ENCODE peak calls at places on chromosomes 6 and 20, in nine cellular contexts. C, I, V, P, R, Z, E, D and Y are unnamed samples.

GRCh38 chr6:137089305-137089704 is 44.5 kb upstream of the IL20RA start:
- DNase-seq in V (no peak), E (peak), D (no peak), R (no peak), Z (no peak), I (no peak), P (no peak), C (no peak), Y (no peak)

GRCh38 chr6:39425346-39426056 is 103.0 kb upstream of the KCNK16 start:
- DNase-seq in P (no peak), E (peak), R (no peak), Z (peak), I (no peak), C (no peak), D (no peak), V (no peak), Y (no peak)

GRCh38 chr6:27479319-27480182 is 6.6 kb upstream of the ZNF184 start:
- DNase-seq in R (peak), E (peak), C (peak), D (peak), Z (peak), I (peak), V (peak), P (peak), Y (peak)

GRCh38 chr20:51359947-51360346 is 182.6 kb downstream of the NFATC2 start:
- DNase-seq in Z (no peak), E (no peak), V (no peak), C (no peak), P (no peak), R (no peak), I (no peak), D (no peak), Y (no peak)

GRCh38 chr6:119241540-119242309 is 107.8 kb downstream of the MAN1A1 start:
- DNase-seq in I (no peak), R (no peak), P (no peak), V (no peak), Z (no peak), E (no peak), D (no peak), C (no peak), Y (no peak)

GRCh38 chr6:122323361-122323760 is 76.1 kb upstream of the HSF2 start:
- DNase-seq in Z (peak), V (no peak), P (no peak), I (no peak), C (no peak), D (no peak), E (no peak), R (no peak), Y (no peak)

GRCh38 chr6:116556065-116556464 is 2.5 kb downstream of the CALHM4 start:
- DNase-seq in R (no peak), I (no peak), Z (peak), V (no peak), C (no peak), P (no peak), E (no peak), D (no peak), Y (no peak)

GRCh38 chr20:25032065-25032477 is 25.9 kb downstream of the ACSS1 start:
- DNase-seq in C (no peak), D (no peak), R (no peak), E (no peak), P (no peak), I (no peak), V (peak), Z (no peak), Y (no peak)

GRCh38 chr6:157233686-157234085 is 89.6 kb downstream of the TMEM242 start:
- DNase-seq in V (no peak), P (no peak), I (no peak), E (no peak), C (no peak), D (no peak), R (no peak), Z (no peak), Y (no peak)

GRCh38 chr6:122838060-122838780 is 49.2 kb downstream of the SMPDL3A start:
- DNase-seq in Z (peak), R (peak), C (no peak), I (no peak), E (no peak), D (no peak), V (no peak), P (no peak), Y (no peak)

GRCh38 chr20:64047968-64048401 is 1.5 kb downstream of the SOX18 start:
- DNase-seq in E (no peak), D (no peak), P (no peak), C (no peak), Z (no peak), I (no peak), R (no peak), V (no peak), Y (no peak)

GRCh38 chr6:43467752-43468151 is 9.6 kb upstream of the TJAP1 start:
- DNase-seq in Z (no peak), P (no peak), C (no peak), R (no peak), V (no peak), I (no peak), D (no peak), E (no peak), Y (no peak)

GRCh38 chr6:166670894-166671293 is 43.8 kb upstream of the RPS6KA2 start:
- DNase-seq in V (no peak), C (no peak), I (no peak), R (no peak), E (no peak), D (no peak), P (no peak), Z (no peak), Y (no peak)
- H3K27ac ChIP-seq in V (no peak), C (no peak), I (no peak), R (no peak), E (no peak), D (no peak), P (no peak), Z (no peak), Y (no peak)

GRCh38 chr20:17023811-17024210 is 203.0 kb upstream of the PCSK2 start:
- DNase-seq in Z (no peak), P (no peak), R (no peak), C (no peak), V (no peak), D (no peak), I (no peak), E (no peak), Y (no peak)
- H3K27ac ChIP-seq in Z (no peak), P (no peak), R (no peak), C (no peak), V (no peak), D (no peak), I (no peak), E (no peak), Y (no peak)

GRCh38 chr6:169452869-169453186 is 199.2 kb upstream of the THBS2 start:
- DNase-seq in R (no peak), I (no peak), D (no peak), C (no peak), E (no peak), Z (no peak), V (peak), P (no peak), Y (no peak)

GRCh38 chr6:169454204-169454871 is 200.7 kb upstream of the THBS2 start:
- DNase-seq in D (no peak), Z (peak), C (no peak), I (no peak), V (no peak), R (no peak), E (no peak), P (peak), Y (no peak)

GRCh38 chr6:169452117-169452868 is 198.6 kb upstream of the THBS2 start:
- DNase-seq in I (no peak), E (no peak), P (peak), V (peak), D (no peak), Z (peak), R (no peak), C (peak), Y (no peak)

GRCh38 chr6:169454872-169455204 is 201.2 kb upstream of the THBS2 start:
- DNase-seq in C (no peak), D (no peak), Z (no peak), E (no peak), R (no peak), I (no peak), V (no peak), P (no peak), Y (no peak)

GRCh38 chr6:169453221-169453620 is 199.6 kb upstream of the THBS2 start:
- DNase-seq in E (no peak), C (no peak), D (no peak), P (no peak), I (no peak), Z (no peak), R (no peak), V (no peak), Y (no peak)
- H3K27ac ChIP-seq in E (peak), C (no peak), D (no peak), P (peak), I (no peak), Z (no peak), R (no peak), V (peak), Y (no peak)

DNA sequence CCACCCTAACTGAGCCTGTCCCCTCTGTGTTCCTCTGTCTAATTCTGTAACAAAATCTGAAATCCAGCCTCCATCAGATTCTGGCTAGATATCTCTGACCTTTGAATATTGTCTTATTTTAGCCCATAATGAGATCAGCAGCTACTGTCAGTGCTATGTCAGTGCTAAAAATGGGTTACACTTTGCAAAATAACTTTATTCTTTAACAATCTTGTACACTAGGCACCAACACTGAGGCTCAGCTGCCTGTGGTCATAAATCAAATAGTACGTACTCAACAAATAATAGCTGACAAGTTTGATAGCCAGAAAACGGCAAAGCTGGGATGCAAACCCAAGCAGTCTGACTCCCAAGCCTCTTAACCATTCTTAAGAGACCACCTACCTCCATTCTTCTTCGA is 22.1 kb downstream of the TTPAL start:
- DNase-seq in Z (no peak), V (no peak), I (no peak), D (no peak), R (no peak), P (no peak), E (no peak), C (no peak), Y (no peak)
- H3K27ac ChIP-seq in Z (no peak), V (no peak), I (no peak), D (no peak), R (peak), P (peak), E (no peak), C (peak), Y (peak)

GRCh38 chr6:148893073-148893472 is 146.2 kb downstream of the UST start:
- DNase-seq in D (no peak), R (no peak), I (no peak), C (no peak), Z (no peak), E (no peak), V (no peak), P (no peak), Y (no peak)

GRCh38 chr6:148890605-148891004 is 143.8 kb downstream of the UST start:
- DNase-seq in D (no peak), V (no peak), C (no peak), R (no peak), Z (peak), E (no peak), P (no peak), I (no peak), Y (no peak)

GRCh38 chr6:148890091-148890490 is 143.3 kb downstream of the UST start:
- DNase-seq in Z (no peak), I (no peak), D (no peak), R (no peak), V (no peak), P (no peak), E (peak), C (no peak), Y (no peak)

GRCh38 chr6:148892247-148892646 is 145.4 kb downstream of the UST start:
- DNase-seq in Z (peak), V (no peak), D (no peak), E (no peak), R (no peak), P (no peak), I (no peak), C (no peak), Y (no peak)

DNA sequence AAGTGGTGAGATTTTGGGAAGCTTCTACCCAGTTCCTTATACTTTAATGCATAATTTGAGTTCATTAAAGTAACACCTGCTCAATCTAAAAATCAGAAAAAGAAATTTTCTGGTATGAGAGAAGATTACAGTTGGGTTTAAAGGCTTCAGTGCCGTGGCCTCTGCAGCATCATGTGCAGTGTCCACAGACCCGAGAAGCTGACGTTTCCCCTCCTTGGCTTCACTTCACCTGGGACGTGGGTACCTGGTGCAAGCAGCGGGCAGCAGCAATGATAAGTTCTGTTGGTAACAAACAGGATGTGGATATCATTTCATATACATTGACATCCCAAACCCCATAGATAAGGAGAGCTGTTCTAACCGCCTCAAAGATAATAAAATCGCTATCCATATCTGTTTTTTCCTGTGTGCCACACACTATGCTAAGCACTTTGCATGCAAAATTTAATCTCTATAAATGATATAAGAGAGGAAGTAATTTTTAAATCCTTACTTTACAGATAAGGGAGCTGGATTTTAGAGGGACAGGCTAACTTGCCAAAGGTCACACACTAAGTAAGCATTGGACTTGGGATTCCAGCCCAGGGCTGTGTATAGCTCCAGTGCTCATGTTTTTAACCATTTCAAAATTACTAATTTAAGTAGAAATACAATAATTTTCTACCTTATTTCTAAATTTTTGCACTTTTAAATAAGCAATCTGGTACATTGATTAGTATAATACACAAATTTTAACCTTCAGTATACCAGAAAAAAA is 144.4 kb downstream of the UST start:
- DNase-seq in R (no peak), I (no peak), D (no peak), V (no peak), E (no peak), P (no peak), C (no peak), Z (no peak), Y (no peak)
- H3K27ac ChIP-seq in R (no peak), I (no peak), D (no peak), V (no peak), E (no peak), P (peak), C (no peak), Z (no peak), Y (no peak)